ENCODE peak calls at places on chromosomes 7 and 10, in four cellular contexts. U is brain microvascular endothelial cell; C is activated CD4-positive, alpha-beta T cell treated with anti-CD3 and anti-CD28 coated beads, Interleukin-2, amount 50 U/mL, for 24 hours; B is hypothalamus. J is an unnamed sample.

GRCh38 chr10:44569193-44570091 is 184.5 kb upstream of the CXCL12 start:
- DNase-seq in U (peak), C (no peak), B (no peak), J (no peak)

GRCh38 chr10:11936389-11937152 is 106.0 kb downstream of the UPF2 start:
- DNase-seq in U (no peak), C (no peak), B (no peak), J (no peak)

GRCh38 chr7:75875113-75876080 is 3.4 kb upstream of the RHBDD2 start:
- DNase-seq in U (no peak), C (no peak), B (no peak), J (no peak)

GRCh38 chr10:89805599-89806013 is 104.2 kb downstream of the KIF20B start:
- DNase-seq in U (peak), C (peak), B (no peak), J (no peak)

GRCh38 chr10:132329565-132330485 is 2.2 kb upstream of the LRRC27 start:
- DNase-seq in U (peak), C (no peak), B (no peak), J (no peak)

GRCh38 chr10:54800677-54801480 is at the start of gene PCDH15:
- DNase-seq in U (no peak), C (no peak), B (no peak), J (no peak)

GRCh38 chr10:6406220-6407033 is 173.6 kb downstream of the PRKCQ start:
- DNase-seq in U (peak), C (no peak), B (no peak), J (no peak)

GRCh38 chr7:67692425-67692824 is 695.8 kb downstream of the TYW1 start:
- DNase-seq in U (no peak), C (no peak), B (no peak), J (no peak)

GRCh38 chr10:75021851-75022250 is 89.6 kb upstream of the SAMD8 start:
- DNase-seq in U (no peak), C (no peak), B (no peak), J (no peak)

GRCh38 chr7:91892821-91893340 is 12.4 kb upstream of the MTERF1 start:
- DNase-seq in U (peak), C (no peak), B (no peak), J (no peak)

GRCh38 chr7:52500796-52501195 is 534.6 kb upstream of the POM121L12 start:
- DNase-seq in U (no peak), C (no peak), B (no peak), J (no peak)

GRCh38 chr10:66627156-66627555 is 298.7 kb upstream of the LRRTM3 start:
- DNase-seq in U (peak), C (no peak), B (no peak), J (no peak)

GRCh38 chr10:48729222-48729621 is 44.5 kb downstream of the WDFY4 start:
- DNase-seq in U (no peak), C (no peak), B (no peak), J (no peak)

GRCh38 chr10:55766212-55766611 is 594.8 kb downstream of the ZWINT start:
- DNase-seq in U (no peak), C (no peak), B (no peak), J (no peak)

GRCh38 chr7:157955383-157955999 is 618.7 kb downstream of the DNAJB6 start:
- DNase-seq in U (no peak), C (no peak), B (no peak), J (no peak)

GRCh38 chr10:68106656-68107055 is 2.6 kb upstream of the MYPN start:
- DNase-seq in U (peak), C (no peak), B (no peak), J (no peak)

GRCh38 chr7:157362729-157363128 is 25.9 kb downstream of the DNAJB6 start:
- DNase-seq in U (no peak), C (no peak), B (no peak), J (no peak)

GRCh38 chr7:42522227-42522991 is 285.4 kb upstream of the GLI3 start:
- DNase-seq in U (peak), C (no peak), B (no peak), J (no peak)

GRCh38 chr7:130957140-130957513 is 223.1 kb upstream of the KLF14 start:
- DNase-seq in U (no peak), C (no peak), B (no peak), J (peak)

GRCh38 chr10:51510231-51510630 is 189.2 kb downstream of the CSTF2T start:
- DNase-seq in U (no peak), C (no peak), B (no peak), J (no peak)

GRCh38 chr7:135335628-135336139 is 102.0 kb downstream of the STRA8 start:
- DNase-seq in U (peak), C (peak), B (no peak), J (no peak)

GRCh38 chr7:98049034-98049433 is 57.6 kb upstream of the LMTK2 start:
- DNase-seq in U (no peak), C (no peak), B (no peak), J (no peak)

GRCh38 chr7:101567231-101567630 is 61.9 kb downstream of the MYL10 start:
- DNase-seq in U (no peak), C (no peak), B (no peak), J (no peak)

GRCh38 chr10:24215193-24215592 is 6.3 kb downstream of the KIAA1217 start:
- DNase-seq in U (no peak), C (no peak), B (no peak), J (no peak)

J was measured in activated CD4-positive, CD25-positive, alpha-beta regulatory T cell.